ENCODE peak calls at places on chromosomes 1 and 21, in six cellular contexts. O, W, H, P, J and D are unnamed samples.
A peak's percentile ranks its signal among the peaks of the same experiment; 100 is the strongest.

GRCh38 chr1:62800274-62800673 is 16.3 kb downstream of the ATG4C start:
- DNase-seq in J (no peak), H (no peak), O (no peak), P (no peak), W (no peak), D (no peak)

GRCh38 chr1:153540394-153541361 is at the start of gene S100A5:
- DNase-seq in O (no peak), J (peak; percentile 41), W (no peak), P (peak; percentile 51), H (no peak), D (no peak)

GRCh38 chr1:223771814-223772770 is 59.8 kb downstream of the CAPN2 start:
- DNase-seq in J (no peak), W (peak; percentile 49), O (peak; percentile 80), P (peak; percentile 95), H (peak; percentile 40), D (no peak)

GRCh38 chr1:26181586-26182371 is 4.5 kb downstream of the CNKSR1 start:
- DNase-seq in P (no peak), J (no peak), O (no peak), H (no peak), W (no peak), D (peak; percentile 83)

GRCh38 chr1:25486602-25487001 is 55.9 kb downstream of the MACO1 start:
- DNase-seq in O (no peak), H (no peak), J (no peak), P (peak; percentile 33), W (no peak), D (no peak)

GRCh38 chr1:96538883-96539282 is 182.7 kb upstream of the PTBP2 start:
- DNase-seq in O (peak; percentile 82), W (no peak), J (no peak), P (peak; percentile 99), H (no peak), D (no peak)

GRCh38 chr1:197696372-197696771 is 78.9 kb downstream of the DENND1B start:
- DNase-seq in W (no peak), P (peak; percentile 51), J (no peak), H (no peak), O (no peak), D (no peak)

GRCh38 chr21:46084041-46084561 is 13.8 kb upstream of the COL6A2 start:
- DNase-seq in H (no peak), W (peak; percentile 37), O (no peak), P (no peak), J (no peak), D (no peak)

GRCh38 chr1:24415910-24416665 is 486 bp downstream of the NIPAL3 start:
- DNase-seq in W (no peak), P (peak; percentile 28), J (no peak), O (no peak), H (no peak), D (no peak)